ENCODE peak calls at places on chromosomes 3 and 15, in seven cellular contexts. One of them, this sample, is unnamed.

GRCh38 chr3:123327480-123327879 is 121.4 kb downstream of the ADCY5 start:
- DNase-seq in Jurkat, Clone E6-1: no peak
- DNase-seq in tibial nerve: no peak
- DNase-seq in AG04450: no peak
- DNase-seq in ovary: no peak
- DNase-seq in left lung: no peak
- DNase-seq in CD4-positive, alpha-beta memory T cell: no peak
- DNase-seq in this sample: no peak

GRCh38 chr15:96353931-96354730 is 23.6 kb downstream of the NR2F2 start:
- DNase-seq in left lung: no peak
- DNase-seq in AG04450: no peak
- DNase-seq in tibial nerve: no peak
- DNase-seq in CD4-positive, alpha-beta memory T cell: no peak
- DNase-seq in Jurkat, Clone E6-1: no peak
- DNase-seq in ovary: peak
- DNase-seq in this sample: peak

GRCh38 chr3:71582612-71583568 is 638 bp downstream of the FOXP1 start:
- DNase-seq in left lung: peak
- DNase-seq in CD4-positive, alpha-beta memory T cell: peak
- DNase-seq in AG04450: no peak
- DNase-seq in ovary: peak
- DNase-seq in Jurkat, Clone E6-1: peak
- DNase-seq in tibial nerve: peak
- DNase-seq in this sample: peak

GRCh38 chr3:86938706-86939105 is 52.2 kb downstream of the VGLL3 start:
- DNase-seq in Jurkat, Clone E6-1: no peak
- DNase-seq in CD4-positive, alpha-beta memory T cell: no peak
- DNase-seq in AG04450: peak
- DNase-seq in left lung: no peak
- DNase-seq in tibial nerve: no peak
- DNase-seq in ovary: no peak
- DNase-seq in this sample: no peak

GRCh38 chr3:38725726-38726410 is 76.4 kb upstream of the SCN5A start:
- DNase-seq in ovary: no peak
- DNase-seq in CD4-positive, alpha-beta memory T cell: no peak
- DNase-seq in Jurkat, Clone E6-1: no peak
- DNase-seq in left lung: no peak
- DNase-seq in AG04450: peak
- DNase-seq in tibial nerve: no peak
- DNase-seq in this sample: no peak

GRCh38 chr15:68277605-68278344 is at the start of gene FEM1B:
- DNase-seq in CD4-positive, alpha-beta memory T cell: peak
- DNase-seq in left lung: peak
- DNase-seq in ovary: peak
- DNase-seq in tibial nerve: peak
- DNase-seq in AG04450: peak
- DNase-seq in Jurkat, Clone E6-1: peak
- DNase-seq in this sample: peak

GRCh38 chr3:182139627-182140357 is 428.1 kb downstream of the SOX2 start:
- DNase-seq in AG04450: no peak
- DNase-seq in tibial nerve: no peak
- DNase-seq in left lung: no peak
- DNase-seq in CD4-positive, alpha-beta memory T cell: no peak
- DNase-seq in Jurkat, Clone E6-1: no peak
- DNase-seq in ovary: no peak
- DNase-seq in this sample: peak

GRCh38 chr15:50280271-50280670 is 14.7 kb upstream of the HDC start:
- DNase-seq in ovary: no peak
- DNase-seq in AG04450: no peak
- DNase-seq in tibial nerve: no peak
- DNase-seq in left lung: no peak
- DNase-seq in Jurkat, Clone E6-1: no peak
- DNase-seq in CD4-positive, alpha-beta memory T cell: no peak
- DNase-seq in this sample: no peak

GRCh38 chr3:51799879-51800757 is 21.1 kb upstream of the IQCF6 start:
- DNase-seq in Jurkat, Clone E6-1: peak
- DNase-seq in tibial nerve: peak
- DNase-seq in left lung: no peak
- DNase-seq in AG04450: peak
- DNase-seq in CD4-positive, alpha-beta memory T cell: peak
- DNase-seq in ovary: no peak
- DNase-seq in this sample: no peak

GRCh38 chr15:72220678-72221077 is 10.3 kb downstream of the PKM start:
- DNase-seq in left lung: no peak
- DNase-seq in Jurkat, Clone E6-1: no peak
- DNase-seq in AG04450: no peak
- DNase-seq in tibial nerve: no peak
- DNase-seq in ovary: no peak
- DNase-seq in CD4-positive, alpha-beta memory T cell: no peak
- DNase-seq in this sample: no peak

GRCh38 chr3:148707596-148708386 is 10.1 kb downstream of the AGTR1 start:
- DNase-seq in Jurkat, Clone E6-1: no peak
- DNase-seq in CD4-positive, alpha-beta memory T cell: no peak
- DNase-seq in left lung: no peak
- DNase-seq in AG04450: no peak
- DNase-seq in ovary: no peak
- DNase-seq in tibial nerve: no peak
- DNase-seq in this sample: no peak

GRCh38 chr15:45921376-45921775 is 286.5 kb downstream of the SQOR start:
- DNase-seq in AG04450: no peak
- DNase-seq in left lung: no peak
- DNase-seq in Jurkat, Clone E6-1: no peak
- DNase-seq in ovary: no peak
- DNase-seq in tibial nerve: no peak
- DNase-seq in CD4-positive, alpha-beta memory T cell: no peak
- DNase-seq in this sample: no peak

GRCh38 chr15:44598892-44599291 is 61.9 kb downstream of the EIF3J start:
- DNase-seq in Jurkat, Clone E6-1: no peak
- DNase-seq in CD4-positive, alpha-beta memory T cell: no peak
- DNase-seq in AG04450: peak
- DNase-seq in left lung: no peak
- DNase-seq in tibial nerve: no peak
- DNase-seq in ovary: no peak
- DNase-seq in this sample: no peak

GRCh38 chr15:52657338-52657737 is 21.9 kb downstream of the ATOSA start:
- DNase-seq in tibial nerve: no peak
- DNase-seq in Jurkat, Clone E6-1: no peak
- DNase-seq in CD4-positive, alpha-beta memory T cell: no peak
- DNase-seq in left lung: no peak
- DNase-seq in ovary: no peak
- DNase-seq in AG04450: peak
- DNase-seq in this sample: no peak

GRCh38 chr3:115233021-115233420 is 85.9 kb upstream of the ZBTB20 start:
- DNase-seq in left lung: no peak
- DNase-seq in CD4-positive, alpha-beta memory T cell: no peak
- DNase-seq in Jurkat, Clone E6-1: no peak
- DNase-seq in AG04450: no peak
- DNase-seq in tibial nerve: no peak
- DNase-seq in ovary: no peak
- DNase-seq in this sample: no peak

GRCh38 chr3:155449613-155450267 is 156.3 kb upstream of the STRIT1 start:
- DNase-seq in ovary: no peak
- DNase-seq in AG04450: no peak
- DNase-seq in tibial nerve: no peak
- DNase-seq in CD4-positive, alpha-beta memory T cell: no peak
- DNase-seq in left lung: no peak
- DNase-seq in Jurkat, Clone E6-1: no peak
- DNase-seq in this sample: no peak

GRCh38 chr15:68343579-68344225 is 66.2 kb downstream of the FEM1B start:
- DNase-seq in ovary: no peak
- DNase-seq in Jurkat, Clone E6-1: no peak
- DNase-seq in tibial nerve: no peak
- DNase-seq in left lung: no peak
- DNase-seq in CD4-positive, alpha-beta memory T cell: no peak
- DNase-seq in AG04450: no peak
- DNase-seq in this sample: peak

GRCh38 chr3:171165986-171166385 is 139.5 kb upstream of the SLC2A2 start:
- DNase-seq in CD4-positive, alpha-beta memory T cell: no peak
- DNase-seq in Jurkat, Clone E6-1: no peak
- DNase-seq in left lung: no peak
- DNase-seq in tibial nerve: no peak
- DNase-seq in ovary: no peak
- DNase-seq in AG04450: no peak
- DNase-seq in this sample: no peak

GRCh38 chr3:129793947-129794318 is 99.6 kb downstream of the TMCC1 start:
- DNase-seq in tibial nerve: no peak
- DNase-seq in AG04450: no peak
- DNase-seq in ovary: no peak
- DNase-seq in Jurkat, Clone E6-1: no peak
- DNase-seq in CD4-positive, alpha-beta memory T cell: no peak
- DNase-seq in left lung: peak
- DNase-seq in this sample: peak

GRCh38 chr3:187000711-187001151 is 70.4 kb downstream of the ST6GAL1 start:
- DNase-seq in ovary: no peak
- DNase-seq in left lung: no peak
- DNase-seq in Jurkat, Clone E6-1: no peak
- DNase-seq in tibial nerve: no peak
- DNase-seq in AG04450: no peak
- DNase-seq in CD4-positive, alpha-beta memory T cell: no peak
- DNase-seq in this sample: no peak

GRCh38 chr15:52337961-52338535 is 42.4 kb upstream of the MYO5C start:
- DNase-seq in AG04450: no peak
- DNase-seq in ovary: no peak
- DNase-seq in CD4-positive, alpha-beta memory T cell: no peak
- DNase-seq in tibial nerve: no peak
- DNase-seq in left lung: no peak
- DNase-seq in Jurkat, Clone E6-1: peak
- DNase-seq in this sample: no peak

GRCh38 chr3:82999777-83000176 is 1238.3 kb upstream of the GBE1 start:
- DNase-seq in tibial nerve: no peak
- DNase-seq in CD4-positive, alpha-beta memory T cell: no peak
- DNase-seq in ovary: no peak
- DNase-seq in left lung: no peak
- DNase-seq in AG04450: no peak
- DNase-seq in Jurkat, Clone E6-1: no peak
- DNase-seq in this sample: no peak

GRCh38 chr3:195105389-195105788 is 165.6 kb downstream of the XXYLT1 start:
- DNase-seq in left lung: peak
- DNase-seq in tibial nerve: no peak
- DNase-seq in ovary: no peak
- DNase-seq in CD4-positive, alpha-beta memory T cell: no peak
- DNase-seq in AG04450: no peak
- DNase-seq in Jurkat, Clone E6-1: no peak
- DNase-seq in this sample: no peak

GRCh38 chr3:195106418-195106906 is 164.5 kb downstream of the XXYLT1 start:
- DNase-seq in Jurkat, Clone E6-1: no peak
- DNase-seq in left lung: peak
- DNase-seq in ovary: peak
- DNase-seq in tibial nerve: peak
- DNase-seq in AG04450: no peak
- DNase-seq in CD4-positive, alpha-beta memory T cell: peak
- DNase-seq in this sample: peak

GRCh38 chr3:195104340-195104739 is 166.6 kb downstream of the XXYLT1 start:
- DNase-seq in left lung: peak
- DNase-seq in ovary: no peak
- DNase-seq in tibial nerve: no peak
- DNase-seq in Jurkat, Clone E6-1: no peak
- DNase-seq in AG04450: no peak
- DNase-seq in CD4-positive, alpha-beta memory T cell: no peak
- DNase-seq in this sample: peak

GRCh38 chr3:195107593-195107992 is 163.4 kb downstream of the XXYLT1 start:
- DNase-seq in ovary: no peak
- DNase-seq in Jurkat, Clone E6-1: no peak
- DNase-seq in tibial nerve: no peak
- DNase-seq in CD4-positive, alpha-beta memory T cell: no peak
- DNase-seq in AG04450: no peak
- DNase-seq in left lung: peak
- DNase-seq in this sample: no peak

DNA sequence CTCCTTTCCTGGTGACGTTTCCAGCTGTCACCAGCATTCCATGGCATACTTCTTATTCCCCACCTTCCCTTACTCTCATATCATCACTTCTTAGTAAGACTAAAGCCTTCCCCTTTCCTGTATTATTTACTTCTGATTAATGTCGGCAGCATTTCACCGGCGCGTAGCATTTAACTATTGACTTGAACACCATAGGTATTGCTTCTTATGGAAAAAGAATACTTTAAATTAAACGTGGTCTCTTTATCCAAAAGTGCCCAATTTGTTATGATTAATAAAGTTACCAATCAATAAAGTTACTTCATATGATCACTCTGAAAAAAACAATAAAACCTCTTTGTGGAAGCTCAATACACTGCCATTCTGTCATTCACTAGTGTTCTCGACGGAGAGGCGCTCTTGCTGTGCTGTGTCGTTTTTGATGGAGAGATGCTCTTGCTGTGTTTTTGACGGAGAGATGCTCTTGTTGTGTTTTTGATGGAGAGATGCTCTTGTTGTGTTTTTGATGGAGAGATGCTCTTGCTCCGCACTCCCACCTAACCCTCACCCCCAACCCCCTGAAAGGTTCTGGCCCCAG is 165.0 kb downstream of the XXYLT1 start:
- DNase-seq in AG04450: no peak
- DNase-seq in ovary: no peak
- DNase-seq in Jurkat, Clone E6-1: no peak
- DNase-seq in left lung: no peak
- DNase-seq in tibial nerve: no peak
- DNase-seq in CD4-positive, alpha-beta memory T cell: no peak
- DNase-seq in this sample: no peak
- H3K4me3 ChIP-seq in AG04450: no peak
- H3K4me3 ChIP-seq in ovary: no peak
- H3K4me3 ChIP-seq in Jurkat, Clone E6-1: peak
- H3K4me3 ChIP-seq in left lung: no peak
- H3K4me3 ChIP-seq in tibial nerve: no peak
- H3K4me3 ChIP-seq in CD4-positive, alpha-beta memory T cell: no peak
- H3K4me3 ChIP-seq in this sample: no peak

DNA sequence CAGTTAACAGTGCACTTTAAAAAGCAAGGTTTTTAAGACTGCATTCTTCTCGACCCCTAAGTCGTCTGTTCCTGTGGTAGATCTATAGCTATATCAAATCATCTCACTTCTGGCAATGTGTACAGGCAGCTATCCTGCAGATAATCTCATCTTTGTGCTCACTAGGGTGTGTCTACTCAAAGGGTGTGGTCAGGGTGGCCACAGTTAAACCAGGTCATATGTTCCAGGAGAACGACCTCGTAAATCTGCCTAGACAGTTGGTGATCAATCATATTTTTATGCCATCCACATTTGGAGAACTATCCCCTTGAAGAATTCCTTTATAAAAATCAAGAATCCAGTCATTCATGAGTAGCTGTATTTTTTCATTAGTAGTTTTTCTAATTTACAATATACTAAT is 3.0 kb downstream of the VEPH1 start:
- DNase-seq in AG04450: no peak
- DNase-seq in tibial nerve: no peak
- DNase-seq in CD4-positive, alpha-beta memory T cell: no peak
- DNase-seq in left lung: no peak
- DNase-seq in Jurkat, Clone E6-1: no peak
- DNase-seq in ovary: no peak
- DNase-seq in this sample: no peak
- H3K4me3 ChIP-seq in AG04450: no peak
- H3K4me3 ChIP-seq in tibial nerve: peak
- H3K4me3 ChIP-seq in CD4-positive, alpha-beta memory T cell: no peak
- H3K4me3 ChIP-seq in left lung: no peak
- H3K4me3 ChIP-seq in Jurkat, Clone E6-1: no peak
- H3K4me3 ChIP-seq in ovary: no peak
- H3K4me3 ChIP-seq in this sample: no peak

GRCh38 chr3:66904816-66905543 is 93.1 kb upstream of the KBTBD8 start:
- DNase-seq in tibial nerve: no peak
- DNase-seq in left lung: no peak
- DNase-seq in Jurkat, Clone E6-1: no peak
- DNase-seq in CD4-positive, alpha-beta memory T cell: no peak
- DNase-seq in AG04450: no peak
- DNase-seq in ovary: no peak
- DNase-seq in this sample: no peak
- H3K4me3 ChIP-seq in tibial nerve: no peak
- H3K4me3 ChIP-seq in left lung: no peak
- H3K4me3 ChIP-seq in Jurkat, Clone E6-1: no peak
- H3K4me3 ChIP-seq in CD4-positive, alpha-beta memory T cell: no peak
- H3K4me3 ChIP-seq in AG04450: no peak
- H3K4me3 ChIP-seq in ovary: no peak
- H3K4me3 ChIP-seq in this sample: no peak

GRCh38 chr3:104291437-104291851 is 1075.3 kb upstream of the ALCAM start:
- DNase-seq in ovary: no peak
- DNase-seq in left lung: no peak
- DNase-seq in Jurkat, Clone E6-1: no peak
- DNase-seq in AG04450: no peak
- DNase-seq in CD4-positive, alpha-beta memory T cell: no peak
- DNase-seq in tibial nerve: no peak
- DNase-seq in this sample: no peak
- H3K4me3 ChIP-seq in ovary: peak
- H3K4me3 ChIP-seq in left lung: no peak
- H3K4me3 ChIP-seq in Jurkat, Clone E6-1: no peak
- H3K4me3 ChIP-seq in AG04450: peak
- H3K4me3 ChIP-seq in CD4-positive, alpha-beta memory T cell: peak
- H3K4me3 ChIP-seq in tibial nerve: no peak
- H3K4me3 ChIP-seq in this sample: no peak

This sample was measured in H7.